ENCODE peak calls at places on chromosome 22, in six cellular contexts. One of them, this sample, is unnamed.

GRCh38 chr22:17943533-17944204 is 80.7 kb downstream of the MICAL3 start:
- DNase-seq in mucosa of descending colon: peak; percentile 46
- DNase-seq in astrocyte of the spinal cord: no peak
- DNase-seq in AG04450: no peak
- DNase-seq in upper lobe of right lung: no peak
- DNase-seq in LHCN-M2: no peak
- DNase-seq in this sample: no peak

GRCh38 chr22:26848244-26848920 is 191.0 kb downstream of the MIAT start:
- DNase-seq in mucosa of descending colon: no peak
- DNase-seq in astrocyte of the spinal cord: peak; percentile 28
- DNase-seq in AG04450: no peak
- DNase-seq in upper lobe of right lung: no peak
- DNase-seq in LHCN-M2: peak; percentile 71
- DNase-seq in this sample: peak; percentile 80

GRCh38 chr22:29520851-29521250 is 32.7 kb downstream of the THOC5 start:
- DNase-seq in mucosa of descending colon: no peak
- DNase-seq in astrocyte of the spinal cord: peak; percentile 80
- DNase-seq in AG04450: peak; percentile 56
- DNase-seq in upper lobe of right lung: no peak
- DNase-seq in LHCN-M2: peak; percentile 60
- DNase-seq in this sample: peak; percentile 10

GRCh38 chr22:24087071-24087795 is 76.1 kb downstream of the CABIN1 start:
- DNase-seq in mucosa of descending colon: no peak
- DNase-seq in astrocyte of the spinal cord: no peak
- DNase-seq in AG04450: no peak
- DNase-seq in upper lobe of right lung: peak; percentile 46
- DNase-seq in LHCN-M2: no peak
- DNase-seq in this sample: no peak

GRCh38 chr22:45239378-45240136 is 1.1 kb downstream of the KIAA0930 start:
- DNase-seq in mucosa of descending colon: no peak
- DNase-seq in astrocyte of the spinal cord: no peak
- DNase-seq in AG04450: no peak
- DNase-seq in upper lobe of right lung: no peak
- DNase-seq in LHCN-M2: no peak
- DNase-seq in this sample: no peak

GRCh38 chr22:48422900-48423480 is 1404.7 kb downstream of the BRD1 start:
- DNase-seq in mucosa of descending colon: no peak
- DNase-seq in astrocyte of the spinal cord: no peak
- DNase-seq in AG04450: no peak
- DNase-seq in upper lobe of right lung: peak; percentile 29
- DNase-seq in LHCN-M2: no peak
- DNase-seq in this sample: no peak

GRCh38 chr22:38566726-38567504 is 3.1 kb downstream of the DMC1 start:
- DNase-seq in mucosa of descending colon: no peak
- DNase-seq in astrocyte of the spinal cord: no peak
- DNase-seq in AG04450: no peak
- DNase-seq in upper lobe of right lung: no peak
- DNase-seq in LHCN-M2: no peak
- DNase-seq in this sample: no peak

GRCh38 chr22:39097098-39098020 is at the start of gene APOBEC3H:
- DNase-seq in mucosa of descending colon: no peak
- DNase-seq in astrocyte of the spinal cord: no peak
- DNase-seq in AG04450: no peak
- DNase-seq in upper lobe of right lung: peak; percentile 78
- DNase-seq in LHCN-M2: peak; percentile 51
- DNase-seq in this sample: no peak

GRCh38 chr22:33050614-33051230 is 7.5 kb downstream of the SYN3 start:
- DNase-seq in mucosa of descending colon: no peak
- DNase-seq in astrocyte of the spinal cord: no peak
- DNase-seq in AG04450: no peak
- DNase-seq in upper lobe of right lung: no peak
- DNase-seq in LHCN-M2: no peak
- DNase-seq in this sample: no peak

GRCh38 chr22:25109878-25110595 is 89.6 kb upstream of the CRYBB3 start:
- DNase-seq in mucosa of descending colon: no peak
- DNase-seq in astrocyte of the spinal cord: no peak
- DNase-seq in AG04450: no peak
- DNase-seq in upper lobe of right lung: no peak
- DNase-seq in LHCN-M2: no peak
- DNase-seq in this sample: no peak

GRCh38 chr22:37289156-37289735 is 6.9 kb downstream of the CYTH4 start:
- DNase-seq in mucosa of descending colon: no peak
- DNase-seq in astrocyte of the spinal cord: no peak
- DNase-seq in AG04450: no peak
- DNase-seq in upper lobe of right lung: no peak
- DNase-seq in LHCN-M2: no peak
- DNase-seq in this sample: no peak

GRCh38 chr22:47805394-47805935 is 1043.0 kb downstream of the TBC1D22A start:
- DNase-seq in mucosa of descending colon: no peak
- DNase-seq in astrocyte of the spinal cord: no peak
- DNase-seq in AG04450: no peak
- DNase-seq in upper lobe of right lung: no peak
- DNase-seq in LHCN-M2: no peak
- DNase-seq in this sample: no peak

GRCh38 chr22:19448739-19449421 is 1.4 kb upstream of the C22orf39 start:
- DNase-seq in mucosa of descending colon: no peak
- DNase-seq in astrocyte of the spinal cord: no peak
- DNase-seq in AG04450: no peak
- DNase-seq in upper lobe of right lung: no peak
- DNase-seq in LHCN-M2: no peak
- DNase-seq in this sample: no peak

GRCh38 chr22:37001826-37002225 is 17.4 kb downstream of the TST start:
- DNase-seq in mucosa of descending colon: no peak
- DNase-seq in astrocyte of the spinal cord: no peak
- DNase-seq in AG04450: no peak
- DNase-seq in upper lobe of right lung: no peak
- DNase-seq in LHCN-M2: no peak
- DNase-seq in this sample: no peak

GRCh38 chr22:48335442-48336139 is 1492.1 kb downstream of the BRD1 start:
- DNase-seq in mucosa of descending colon: no peak
- DNase-seq in astrocyte of the spinal cord: no peak
- DNase-seq in AG04450: no peak
- DNase-seq in upper lobe of right lung: no peak
- DNase-seq in LHCN-M2: no peak
- DNase-seq in this sample: no peak

GRCh38 chr22:31284756-31285155 is 7.5 kb downstream of the PIK3IP1 start:
- DNase-seq in mucosa of descending colon: no peak
- DNase-seq in astrocyte of the spinal cord: no peak
- DNase-seq in AG04450: no peak
- DNase-seq in upper lobe of right lung: no peak
- DNase-seq in LHCN-M2: no peak
- DNase-seq in this sample: no peak

GRCh38 chr22:50034126-50035081 is 21.8 kb upstream of the IL17REL start:
- DNase-seq in mucosa of descending colon: no peak
- DNase-seq in astrocyte of the spinal cord: no peak
- DNase-seq in AG04450: no peak
- DNase-seq in upper lobe of right lung: peak; percentile 53
- DNase-seq in LHCN-M2: no peak
- DNase-seq in this sample: no peak

GRCh38 chr22:42333544-42333943 is 63.1 kb upstream of the TCF20 start:
- DNase-seq in mucosa of descending colon: no peak
- DNase-seq in astrocyte of the spinal cord: no peak
- DNase-seq in AG04450: no peak
- DNase-seq in upper lobe of right lung: no peak
- DNase-seq in LHCN-M2: no peak
- DNase-seq in this sample: no peak

GRCh38 chr22:49324527-49325491 is 502.9 kb downstream of the BRD1 start:
- DNase-seq in mucosa of descending colon: no peak
- DNase-seq in astrocyte of the spinal cord: no peak
- DNase-seq in AG04450: no peak
- DNase-seq in upper lobe of right lung: peak; percentile 51
- DNase-seq in LHCN-M2: no peak
- DNase-seq in this sample: no peak